ENCODE peak calls at places on chromosomes 13 and 19, in ten cellular contexts. One of them, this sample, is unnamed. For H3K4me1, the result is how much of the 10 kb centered on the place peaks cover.

GRCh38 chr13:43374621-43375020 is 351.2 kb downstream of the DNAJC15 start:
- DNase-seq in neural progenitor cell: no peak
- DNase-seq in IMR-90: peak
- DNase-seq in hepatocyte: no peak
- DNase-seq in PC-9: no peak
- DNase-seq in GM23248: peak
- DNase-seq in GM23338: no peak
- DNase-seq in GM12878: no peak
- DNase-seq in astrocyte: peak
- DNase-seq in keratinocyte: no peak
- DNase-seq in this sample: peak

GRCh38 chr13:23365652-23366051 is 67.8 kb downstream of the SACS start:
- DNase-seq in neural progenitor cell: no peak
- DNase-seq in IMR-90: peak
- DNase-seq in hepatocyte: no peak
- DNase-seq in PC-9: no peak
- DNase-seq in GM23248: no peak
- DNase-seq in GM23338: no peak
- DNase-seq in GM12878: no peak
- DNase-seq in astrocyte: peak
- DNase-seq in keratinocyte: no peak
- DNase-seq in this sample: no peak

GRCh38 chr13:40622761-40623160 is 43.7 kb downstream of the FOXO1 start:
- DNase-seq in neural progenitor cell: peak
- DNase-seq in IMR-90: no peak
- DNase-seq in hepatocyte: no peak
- DNase-seq in PC-9: no peak
- DNase-seq in GM23248: no peak
- DNase-seq in GM23338: no peak
- DNase-seq in GM12878: no peak
- DNase-seq in astrocyte: no peak
- DNase-seq in keratinocyte: no peak
- DNase-seq in this sample: no peak

GRCh38 chr19:51594774-51595109 is 23.7 kb downstream of the ZNF175 start:
- DNase-seq in neural progenitor cell: no peak
- DNase-seq in IMR-90: peak
- DNase-seq in hepatocyte: no peak
- DNase-seq in PC-9: no peak
- DNase-seq in GM23248: no peak
- DNase-seq in GM23338: no peak
- DNase-seq in GM12878: no peak
- DNase-seq in astrocyte: no peak
- DNase-seq in keratinocyte: no peak
- DNase-seq in this sample: no peak

GRCh38 chr13:99967884-99968520 is 3.6 kb downstream of the ZIC5 start:
- DNase-seq in neural progenitor cell: peak
- DNase-seq in IMR-90: no peak
- DNase-seq in hepatocyte: no peak
- DNase-seq in PC-9: no peak
- DNase-seq in GM23248: no peak
- DNase-seq in GM23338: peak
- DNase-seq in GM12878: no peak
- DNase-seq in astrocyte: no peak
- DNase-seq in keratinocyte: no peak
- DNase-seq in this sample: peak

GRCh38 chr19:15118248-15118647 is 11.0 kb downstream of the SYDE1 start:
- DNase-seq in neural progenitor cell: no peak
- DNase-seq in IMR-90: no peak
- DNase-seq in hepatocyte: no peak
- DNase-seq in PC-9: peak
- DNase-seq in GM23248: no peak
- DNase-seq in GM23338: no peak
- DNase-seq in GM12878: no peak
- DNase-seq in astrocyte: no peak
- DNase-seq in keratinocyte: no peak
- DNase-seq in this sample: no peak

GRCh38 chr13:59747529-59747928 is 416.2 kb downstream of the DIAPH3 start:
- DNase-seq in neural progenitor cell: peak
- DNase-seq in IMR-90: no peak
- DNase-seq in hepatocyte: no peak
- DNase-seq in PC-9: no peak
- DNase-seq in GM23248: no peak
- DNase-seq in GM23338: peak
- DNase-seq in GM12878: no peak
- DNase-seq in astrocyte: no peak
- DNase-seq in keratinocyte: no peak
- DNase-seq in this sample: no peak

GRCh38 chr13:27954406-27954851 is 14.7 kb downstream of the CDX2 start:
- DNase-seq in neural progenitor cell: peak
- DNase-seq in IMR-90: no peak
- DNase-seq in hepatocyte: peak
- DNase-seq in PC-9: no peak
- DNase-seq in GM23248: peak
- DNase-seq in GM23338: peak
- DNase-seq in GM12878: no peak
- DNase-seq in astrocyte: no peak
- DNase-seq in keratinocyte: no peak
- DNase-seq in this sample: peak

GRCh38 chr19:10835754-10836477 is at the start of gene TMED1:
- DNase-seq in neural progenitor cell: peak
- DNase-seq in IMR-90: peak
- DNase-seq in hepatocyte: peak
- DNase-seq in PC-9: peak
- DNase-seq in GM23248: peak
- DNase-seq in GM23338: peak
- DNase-seq in GM12878: peak
- DNase-seq in astrocyte: peak
- DNase-seq in keratinocyte: peak
- DNase-seq in this sample: peak

GRCh38 chr19:10836478-10837325 is 690 bp upstream of the TMED1 start:
- DNase-seq in neural progenitor cell: no peak
- DNase-seq in IMR-90: no peak
- DNase-seq in hepatocyte: peak
- DNase-seq in PC-9: no peak
- DNase-seq in GM23248: peak
- DNase-seq in GM23338: peak
- DNase-seq in GM12878: no peak
- DNase-seq in astrocyte: peak
- DNase-seq in keratinocyte: peak
- DNase-seq in this sample: peak

GRCh38 chr19:10831980-10832658 is 3.9 kb downstream of the TMED1 start:
- DNase-seq in neural progenitor cell: no peak
- DNase-seq in IMR-90: no peak
- DNase-seq in hepatocyte: no peak
- DNase-seq in PC-9: no peak
- DNase-seq in GM23248: no peak
- DNase-seq in GM23338: no peak
- DNase-seq in GM12878: no peak
- DNase-seq in astrocyte: no peak
- DNase-seq in keratinocyte: no peak
- DNase-seq in this sample: peak

GRCh38 chr19:10832659-10833296 is 3.2 kb downstream of the TMED1 start:
- DNase-seq in neural progenitor cell: no peak
- DNase-seq in IMR-90: no peak
- DNase-seq in hepatocyte: no peak
- DNase-seq in PC-9: no peak
- DNase-seq in GM23248: no peak
- DNase-seq in GM23338: no peak
- DNase-seq in GM12878: no peak
- DNase-seq in astrocyte: no peak
- DNase-seq in keratinocyte: no peak
- DNase-seq in this sample: peak

GRCh38 chr19:10835089-10835753 is 791 bp downstream of the TMED1 start:
- DNase-seq in neural progenitor cell: no peak
- DNase-seq in IMR-90: no peak
- DNase-seq in hepatocyte: no peak
- DNase-seq in PC-9: no peak
- DNase-seq in GM23248: peak
- DNase-seq in GM23338: no peak
- DNase-seq in GM12878: no peak
- DNase-seq in astrocyte: no peak
- DNase-seq in keratinocyte: peak
- DNase-seq in this sample: peak
- H2AFZ ChIP-seq in neural progenitor cell: no peak
- H2AFZ ChIP-seq in IMR-90: peak
- H2AFZ ChIP-seq in hepatocyte: no peak
- H2AFZ ChIP-seq in PC-9: no peak
- H2AFZ ChIP-seq in GM23248: peak
- H2AFZ ChIP-seq in GM23338: no peak
- H2AFZ ChIP-seq in GM12878: no peak
- H2AFZ ChIP-seq in astrocyte: no peak
- H2AFZ ChIP-seq in keratinocyte: peak
- H2AFZ ChIP-seq in this sample: no peak

GRCh38 chr19:2455481-2456300 is 1.1 kb downstream of the LMNB2 start:
- DNase-seq in neural progenitor cell: peak
- DNase-seq in IMR-90: no peak
- DNase-seq in hepatocyte: peak
- DNase-seq in PC-9: no peak
- DNase-seq in GM23248: peak
- DNase-seq in GM23338: no peak
- DNase-seq in GM12878: no peak
- DNase-seq in astrocyte: no peak
- DNase-seq in keratinocyte: no peak
- DNase-seq in this sample: peak

GRCh38 chr19:2453431-2454025 is 3.2 kb downstream of the LMNB2 start:
- DNase-seq in neural progenitor cell: no peak
- DNase-seq in IMR-90: no peak
- DNase-seq in hepatocyte: no peak
- DNase-seq in PC-9: no peak
- DNase-seq in GM23248: no peak
- DNase-seq in GM23338: no peak
- DNase-seq in GM12878: no peak
- DNase-seq in astrocyte: no peak
- DNase-seq in keratinocyte: no peak
- DNase-seq in this sample: peak

GRCh38 chr19:2456301-2456570 is 523 bp downstream of the LMNB2 start:
- DNase-seq in neural progenitor cell: no peak
- DNase-seq in IMR-90: no peak
- DNase-seq in hepatocyte: no peak
- DNase-seq in PC-9: no peak
- DNase-seq in GM23248: no peak
- DNase-seq in GM23338: no peak
- DNase-seq in GM12878: no peak
- DNase-seq in astrocyte: no peak
- DNase-seq in keratinocyte: no peak
- DNase-seq in this sample: no peak

GRCh38 chr19:2454199-2454961 is 2.4 kb downstream of the LMNB2 start:
- DNase-seq in neural progenitor cell: no peak
- DNase-seq in IMR-90: no peak
- DNase-seq in hepatocyte: no peak
- DNase-seq in PC-9: no peak
- DNase-seq in GM23248: no peak
- DNase-seq in GM23338: no peak
- DNase-seq in GM12878: no peak
- DNase-seq in astrocyte: no peak
- DNase-seq in keratinocyte: no peak
- DNase-seq in this sample: peak

DNA sequence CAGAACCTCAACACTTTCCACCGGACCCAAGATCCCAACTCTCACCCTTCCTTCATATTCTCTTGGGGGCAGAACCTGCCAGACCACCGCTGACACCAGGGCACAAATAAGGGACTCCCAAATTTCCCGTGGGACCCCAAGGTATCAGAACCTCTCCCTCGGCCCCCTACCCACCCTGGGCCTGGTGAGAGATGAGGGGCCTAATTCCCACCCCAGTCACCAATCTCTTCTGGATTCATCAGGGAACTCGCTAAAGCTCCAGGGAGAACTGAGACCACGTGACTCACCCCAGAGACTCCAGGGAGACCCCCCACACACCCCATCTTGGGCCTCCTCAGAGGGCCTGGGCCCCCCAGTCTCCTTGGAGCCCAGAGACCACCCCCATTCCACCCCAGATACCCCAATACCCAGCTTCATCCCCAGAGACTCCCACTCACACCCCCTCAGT is 1.8 kb downstream of the LMNB2 start:
- DNase-seq in neural progenitor cell: no peak
- DNase-seq in IMR-90: no peak
- DNase-seq in hepatocyte: no peak
- DNase-seq in PC-9: no peak
- DNase-seq in GM23248: no peak
- DNase-seq in GM23338: no peak
- DNase-seq in GM12878: no peak
- DNase-seq in astrocyte: no peak
- DNase-seq in keratinocyte: no peak
- DNase-seq in this sample: peak
- H3K4me3 ChIP-seq in neural progenitor cell: peak
- H3K4me3 ChIP-seq in IMR-90: no peak
- H3K4me3 ChIP-seq in hepatocyte: no peak
- H3K4me3 ChIP-seq in PC-9: peak
- H3K4me3 ChIP-seq in GM23248: peak
- H3K4me3 ChIP-seq in GM23338: peak
- H3K4me3 ChIP-seq in GM12878: peak
- H3K4me3 ChIP-seq in astrocyte: peak
- H3K4me3 ChIP-seq in keratinocyte: peak
- H3K4me3 ChIP-seq in this sample: peak

GRCh38 chr19:43469160-43469480 is 3.7 kb upstream of the LYPD3 start:
- DNase-seq in neural progenitor cell: no peak
- DNase-seq in IMR-90: no peak
- DNase-seq in hepatocyte: no peak
- DNase-seq in PC-9: no peak
- DNase-seq in GM23248: no peak
- DNase-seq in GM23338: no peak
- DNase-seq in GM12878: no peak
- DNase-seq in astrocyte: no peak
- DNase-seq in keratinocyte: no peak
- DNase-seq in this sample: peak
- H3K4me1 ChIP-seq in neural progenitor cell: under half
- H3K4me1 ChIP-seq in IMR-90: under half
- H3K4me1 ChIP-seq in hepatocyte: under half
- H3K4me1 ChIP-seq in PC-9: half or more
- H3K4me1 ChIP-seq in GM23248: under half
- H3K4me1 ChIP-seq in GM23338: under half
- H3K4me1 ChIP-seq in GM12878: under half
- H3K4me1 ChIP-seq in astrocyte: under half
- H3K4me1 ChIP-seq in keratinocyte: half or more
- H3K4me1 ChIP-seq in this sample: under half

GRCh38 chr19:53844849-53845246 is 20.7 kb upstream of the NLRP12 start:
- DNase-seq in neural progenitor cell: no peak
- DNase-seq in IMR-90: no peak
- DNase-seq in hepatocyte: no peak
- DNase-seq in PC-9: no peak
- DNase-seq in GM23248: no peak
- DNase-seq in GM23338: no peak
- DNase-seq in GM12878: no peak
- DNase-seq in astrocyte: no peak
- DNase-seq in keratinocyte: no peak
- DNase-seq in this sample: no peak

GRCh38 chr19:53847555-53847954 is 20.1 kb upstream of the MYADM start:
- DNase-seq in neural progenitor cell: no peak
- DNase-seq in IMR-90: no peak
- DNase-seq in hepatocyte: no peak
- DNase-seq in PC-9: no peak
- DNase-seq in GM23248: no peak
- DNase-seq in GM23338: no peak
- DNase-seq in GM12878: no peak
- DNase-seq in astrocyte: no peak
- DNase-seq in keratinocyte: no peak
- DNase-seq in this sample: no peak

GRCh38 chr19:53853707-53854106 is 14.0 kb upstream of the MYADM start:
- DNase-seq in neural progenitor cell: no peak
- DNase-seq in IMR-90: no peak
- DNase-seq in hepatocyte: no peak
- DNase-seq in PC-9: no peak
- DNase-seq in GM23248: no peak
- DNase-seq in GM23338: no peak
- DNase-seq in GM12878: no peak
- DNase-seq in astrocyte: no peak
- DNase-seq in keratinocyte: no peak
- DNase-seq in this sample: no peak

DNA sequence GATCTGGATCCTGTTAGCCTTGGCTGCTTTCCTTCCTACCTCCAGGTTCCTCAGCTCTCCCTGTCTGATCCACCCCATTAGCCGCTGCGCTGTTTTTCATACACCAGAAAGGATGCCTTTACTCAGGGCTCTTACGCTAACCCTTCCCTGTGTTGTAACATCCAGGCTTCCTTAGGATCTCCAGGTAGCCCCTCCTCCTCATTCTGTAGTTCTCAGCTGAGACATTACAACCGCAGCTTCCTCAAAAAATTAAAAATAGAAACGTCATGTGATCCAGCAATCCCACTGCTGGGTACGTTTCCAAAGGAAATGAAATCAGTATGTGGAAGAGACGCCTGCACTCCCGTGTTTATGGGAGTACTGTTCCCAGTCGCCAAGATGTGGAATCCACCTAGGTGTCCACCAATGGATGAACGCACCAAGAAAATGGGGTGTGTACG is 18.4 kb upstream of the MYADM start:
- DNase-seq in neural progenitor cell: no peak
- DNase-seq in IMR-90: peak
- DNase-seq in hepatocyte: no peak
- DNase-seq in PC-9: no peak
- DNase-seq in GM23248: peak
- DNase-seq in GM23338: no peak
- DNase-seq in GM12878: no peak
- DNase-seq in astrocyte: peak
- DNase-seq in keratinocyte: no peak
- DNase-seq in this sample: peak
- H2AFZ ChIP-seq in neural progenitor cell: no peak
- H2AFZ ChIP-seq in IMR-90: peak
- H2AFZ ChIP-seq in hepatocyte: no peak
- H2AFZ ChIP-seq in PC-9: no peak
- H2AFZ ChIP-seq in GM23248: peak
- H2AFZ ChIP-seq in GM23338: peak
- H2AFZ ChIP-seq in GM12878: no peak
- H2AFZ ChIP-seq in astrocyte: peak
- H2AFZ ChIP-seq in keratinocyte: no peak
- H2AFZ ChIP-seq in this sample: peak

This sample was measured in osteoblast.